ENCODE peak calls at places on chromosome 15, in eight cellular contexts. Y is NB4, Z is WTC11, D is HCT116, X is SK-N-SH, G is K562, C is HepG2, O is A549. J is an unnamed sample.

GRCh38 chr15:96503276-96503675 is 172.8 kb downstream of the NR2F2 start:
- DNase-seq in C (no peak), X (no peak), Z (no peak), G (no peak), D (no peak), O (no peak), Y (no peak), J (no peak)

GRCh38 chr15:99449514-99449913 is 116.3 kb upstream of the MEF2A start:
- DNase-seq in D (no peak), Y (no peak), X (no peak), G (no peak), Z (no peak), C (no peak), O (no peak), J (no peak)

GRCh38 chr15:59335197-59335786 is 37.4 kb downstream of the MYO1E start:
- DNase-seq in C (peak; percentile 20), G (no peak), Z (no peak), O (no peak), D (no peak), X (no peak), Y (no peak), J (no peak)

GRCh38 chr15:91491131-91491950 is 362.2 kb upstream of the SLCO3A1 start:
- DNase-seq in D (no peak), Y (peak; percentile 53), O (no peak), C (no peak), G (no peak), Z (no peak), X (no peak), J (no peak)

GRCh38 chr15:89383635-89384604 is 49.3 kb upstream of the POLG start:
- DNase-seq in Y (no peak), X (peak; percentile 81), D (no peak), Z (no peak), C (no peak), G (no peak), O (no peak), J (no peak)

GRCh38 chr15:62803856-62804400 is 238.6 kb upstream of the TPM1 start:
- DNase-seq in Y (no peak), X (no peak), C (no peak), D (no peak), Z (no peak), G (no peak), O (no peak), J (no peak)

GRCh38 chr15:40416056-40416455 is 10.5 kb downstream of the IVD start:
- DNase-seq in Z (no peak), X (no peak), Y (no peak), D (no peak), O (no peak), G (no peak), C (no peak), J (no peak)

GRCh38 chr15:57481038-57481705 is 104.9 kb downstream of the CGNL1 start:
- DNase-seq in D (no peak), C (no peak), G (no peak), Z (no peak), O (no peak), X (no peak), Y (no peak), J (no peak)

GRCh38 chr15:91186892-91187644 is 87.0 kb downstream of the SV2B start:
- DNase-seq in O (no peak), G (no peak), C (peak; percentile 13), X (no peak), Z (no peak), Y (peak; percentile 61), D (no peak), J (peak; percentile 32)

GRCh38 chr15:81962438-81962837 is 83.4 kb downstream of the MEX3B start:
- DNase-seq in X (no peak), O (no peak), D (no peak), Z (no peak), Y (no peak), C (no peak), G (no peak), J (no peak)

GRCh38 chr15:64045774-64046346 is 425 bp downstream of the DAPK2 start:
- DNase-seq in X (peak; percentile 89), D (no peak), Y (peak; percentile 13), O (peak; percentile 72), C (no peak), Z (no peak), G (no peak), J (no peak)

GRCh38 chr15:80242132-80242769 is 9.8 kb downstream of the CTXND1 start:
- DNase-seq in D (peak; percentile 28), X (peak; percentile 16), G (peak; percentile 60), Y (peak; percentile 65), Z (peak; percentile 73), O (peak; percentile 45), C (peak; percentile 50), J (peak; percentile 11)

GRCh38 chr15:40075298-40076044 is 33.2 kb downstream of the BMF start:
- DNase-seq in Y (peak; percentile 46), C (no peak), D (no peak), Z (no peak), G (peak; percentile 54), X (no peak), O (no peak), J (peak; percentile 52)

GRCh38 chr15:68210821-68211655 is 5.9 kb upstream of the CALML4 start:
- DNase-seq in G (peak; percentile 65), C (no peak), Y (peak; percentile 63), D (no peak), Z (peak; percentile 87), O (peak; percentile 72), X (peak; percentile 94), J (peak; percentile 53)

GRCh38 chr15:68400066-68400456 is 31.9 kb downstream of the ITGA11 start:
- DNase-seq in Y (no peak), O (peak; percentile 39), C (no peak), X (no peak), D (no peak), Z (no peak), G (no peak), J (no peak)

GRCh38 chr15:66408690-66409089 is 22.0 kb downstream of the MAP2K1 start:
- DNase-seq in X (no peak), Y (no peak), G (no peak), Z (no peak), O (no peak), D (no peak), C (no peak), J (no peak)

GRCh38 chr15:96553006-96553405 is 222.5 kb downstream of the NR2F2 start:
- DNase-seq in O (no peak), Z (no peak), C (no peak), D (no peak), X (no peak), Y (no peak), G (no peak), J (no peak)

GRCh38 chr15:55897560-55898336 is 95.7 kb downstream of the NEDD4 start:
- DNase-seq in O (peak; percentile 76), Z (peak; percentile 67), Y (peak; percentile 39), G (peak; percentile 72), C (peak; percentile 41), D (no peak), X (peak; percentile 71), J (peak; percentile 67)

GRCh38 chr15:89121414-89121813 is 33.2 kb downstream of the ABHD2 start:
- DNase-seq in C (peak; percentile 78), Y (no peak), Z (no peak), X (no peak), G (no peak), O (no peak), D (no peak), J (no peak)

GRCh38 chr15:71596672-71597071 is 213.7 kb upstream of the NR2E3 start:
- DNase-seq in D (no peak), C (no peak), G (no peak), X (no peak), Y (no peak), O (no peak), Z (no peak), J (no peak)

GRCh38 chr15:80783275-80783674 is 4.1 kb downstream of the CEMIP start:
- DNase-seq in Z (no peak), O (no peak), Y (no peak), G (no peak), C (no peak), X (no peak), D (no peak), J (no peak)

GRCh38 chr15:38860682-38861081 is 296.1 kb upstream of the RASGRP1 start:
- DNase-seq in C (no peak), X (no peak), D (no peak), O (no peak), Z (no peak), G (no peak), Y (no peak), J (no peak)

GRCh38 chr15:69758810-69759410 is 306.3 kb downstream of the RPLP1 start:
- DNase-seq in C (no peak), O (no peak), D (no peak), Y (peak; percentile 98), Z (no peak), X (no peak), G (no peak), J (peak; percentile 27)

GRCh38 chr15:90711418-90711824 is 5.7 kb upstream of the BLM start:
- DNase-seq in X (no peak), Z (no peak), C (no peak), O (no peak), G (no peak), Y (no peak), D (no peak), J (no peak)

GRCh38 chr15:62753518-62754221 is 288.9 kb upstream of the TPM1 start:
- DNase-seq in C (peak; percentile 43), O (no peak), Y (no peak), X (no peak), G (no peak), Z (no peak), D (no peak), J (no peak)

GRCh38 chr15:33580526-33580925 is 269.8 kb downstream of the RYR3 start:
- DNase-seq in D (no peak), O (no peak), Y (no peak), Z (no peak), G (no peak), C (no peak), X (no peak), J (no peak)
- TF ChIP-seq MAX in D (no peak), O (no peak), Y (no peak), Z (no peak), G (no peak), C (no peak), X (no peak), J (no peak)

GRCh38 chr15:72685301-72685924 is 569 bp downstream of the HIGD2B start:
- DNase-seq in G (no peak), O (peak; percentile 26), Y (peak; percentile 8), C (peak; percentile 25), X (no peak), Z (no peak), D (no peak), J (peak; percentile 1)
- TF ChIP-seq CTCF in G (no peak), O (no peak), Y (no peak), C (no peak), X (peak; percentile 10), Z (no peak), D (no peak), J (no peak)

DNA sequence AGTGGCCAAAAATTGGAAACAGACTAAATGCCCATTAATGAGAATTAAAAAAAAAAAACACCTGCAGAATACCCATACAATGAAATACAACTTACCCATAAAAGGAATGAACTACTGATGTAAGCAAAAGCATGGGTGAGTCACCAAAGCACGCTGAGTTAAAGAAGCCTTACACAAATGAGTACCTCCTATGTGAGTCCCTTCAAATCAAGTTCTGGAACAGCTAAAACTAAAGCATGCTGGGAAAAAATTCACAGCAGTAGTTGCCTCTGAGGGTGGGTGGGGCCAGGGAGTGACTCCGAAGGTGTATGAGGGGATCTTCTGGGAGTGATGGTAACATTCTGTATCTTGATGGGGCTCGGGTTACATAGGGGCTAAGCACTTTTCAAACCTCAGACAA is 11.4 kb downstream of the MYO5C start:
- DNase-seq in D (no peak), X (no peak), C (no peak), Y (peak; percentile 15), O (peak; percentile 64), G (no peak), Z (no peak), J (no peak)
- TF ChIP-seq MAX in D (no peak), X (no peak), C (no peak), Y (no peak), O (no peak), G (no peak), Z (no peak), J (no peak)

GRCh38 chr15:48954538-48954937 is 9.2 kb downstream of the SHC4 start:
- DNase-seq in O (no peak), Y (no peak), C (no peak), X (no peak), G (no peak), D (no peak), Z (peak; percentile 49), J (no peak)
- TF ChIP-seq CTCF in O (no peak), Y (no peak), C (no peak), X (no peak), G (no peak), D (no peak), Z (no peak), J (no peak)